ENCODE peak calls at places on chromosomes 4 and X, in four cellular contexts. T, C, P and W are unnamed samples.

GRCh38 chrX:41350976-41351569 is 17.1 kb downstream of the DDX3X start:
- DNase-seq in T (no peak), C (no peak), P (no peak), W (no peak)

GRCh38 chr4:101081695-101082369 is 265.5 kb downstream of the PPP3CA start:
- DNase-seq in T (no peak), C (no peak), P (no peak), W (peak)

GRCh38 chrX:80578518-80579105 is 158.4 kb downstream of the TENT5D start:
- DNase-seq in T (no peak), C (no peak), P (no peak), W (peak)

GRCh38 chrX:153934473-153935325 is at the start of gene NAA10:
- DNase-seq in T (peak), C (peak), P (peak), W (peak)

GRCh38 chrX:49970699-49971098 is 48.3 kb downstream of the CLCN5 start:
- DNase-seq in T (no peak), C (no peak), P (no peak), W (no peak)

GRCh38 chr4:135344492-135344891 is 1142.9 kb upstream of the PABPC4L start:
- DNase-seq in T (no peak), C (no peak), P (no peak), W (no peak)

GRCh38 chrX:87517571-87518141 is at the start of gene KLHL4:
- DNase-seq in T (no peak), C (peak), P (no peak), W (no peak)

GRCh38 chr4:163493643-163494359 is 689 bp upstream of the TMA16 start:
- DNase-seq in T (no peak), C (peak), P (peak), W (peak)

GRCh38 chr4:186039697-186040096 is 29.3 kb upstream of the TLR3 start:
- DNase-seq in T (no peak), C (no peak), P (no peak), W (no peak)

GRCh38 chr4:79065262-79065661 is 126.0 kb upstream of the PAQR3 start:
- DNase-seq in T (no peak), C (no peak), P (no peak), W (no peak)

GRCh38 chr4:108172780-108173598 is 4.3 kb upstream of the LEF1 start:
- DNase-seq in T (no peak), C (peak), P (peak), W (peak)

GRCh38 chr4:5338511-5338910 is 287.2 kb downstream of the STK32B start:
- DNase-seq in T (no peak), C (no peak), P (no peak), W (no peak)

GRCh38 chrX:6965729-6966128 is 181.8 kb upstream of the STS start:
- DNase-seq in T (no peak), C (no peak), P (no peak), W (no peak)

GRCh38 chr4:80213117-80213815 is 16.0 kb downstream of the PRDM8 start:
- DNase-seq in T (no peak), C (no peak), P (no peak), W (no peak)

GRCh38 chr4:17068396-17068795 is 170.0 kb upstream of the LDB2 start:
- DNase-seq in T (no peak), C (no peak), P (no peak), W (no peak)

GRCh38 chr4:98446499-98447375 is 185.6 kb downstream of the RAP1GDS1 start:
- DNase-seq in T (no peak), C (no peak), P (peak), W (no peak)

GRCh38 chrX:31147175-31147574 is 75.3 kb upstream of the FTHL17 start:
- DNase-seq in T (no peak), C (no peak), P (no peak), W (no peak)

GRCh38 chr4:150149381-150149780 is 71.1 kb downstream of the DCLK2 start:
- DNase-seq in T (no peak), C (no peak), P (no peak), W (no peak)

GRCh38 chrX:107465932-107466620 is 16.6 kb downstream of the FRMPD3 start:
- DNase-seq in T (no peak), C (no peak), P (no peak), W (no peak)

GRCh38 chr4:173135241-173135847 is 33.3 kb upstream of the GALNT7 start:
- DNase-seq in T (no peak), C (no peak), P (no peak), W (no peak)

GRCh38 chr4:1196421-1197183 is 24.2 kb upstream of the SPON2 start:
- DNase-seq in T (peak), C (peak), P (no peak), W (no peak)

GRCh38 chrX:91434351-91435168 is at the start of gene PABPC5:
- DNase-seq in T (peak), C (peak), P (peak), W (peak)

GRCh38 chr4:4330794-4331193 is 40.7 kb downstream of the ZBTB49 start:
- DNase-seq in T (no peak), C (no peak), P (no peak), W (no peak)

GRCh38 chrX:40420899-40421729 is 159.7 kb upstream of the ATP6AP2 start:
- DNase-seq in T (no peak), C (no peak), P (no peak), W (no peak)

GRCh38 chrX:34915463-34916225 is 27.0 kb upstream of the FAM47B start:
- DNase-seq in T (no peak), C (no peak), P (no peak), W (no peak)

GRCh38 chr4:182093947-182094346 is 149.3 kb upstream of the TENM3 start:
- DNase-seq in T (no peak), C (no peak), P (no peak), W (no peak)

GRCh38 chr4:20778896-20779295 is 78.6 kb downstream of the PACRGL start:
- DNase-seq in T (no peak), C (no peak), P (no peak), W (no peak)

GRCh38 chr4:41057456-41057855 is 156.9 kb downstream of the APBB2 start:
- DNase-seq in T (no peak), C (no peak), P (no peak), W (no peak)

GRCh38 chr4:65416875-65417274 is 253.4 kb downstream of the EPHA5 start:
- DNase-seq in T (no peak), C (no peak), P (peak), W (no peak)

GRCh38 chr4:2624782-2625548 is 88.5 kb downstream of the FAM193A start:
- DNase-seq in T (no peak), C (peak), P (no peak), W (no peak)

GRCh38 chr4:16745009-16745408 is 153.4 kb downstream of the LDB2 start:
- DNase-seq in T (no peak), C (no peak), P (no peak), W (no peak)

GRCh38 chr4:147571021-147571770 is 46.0 kb upstream of the TMEM184C start:
- DNase-seq in T (no peak), C (no peak), P (no peak), W (no peak)

GRCh38 chr4:174505892-174506291 is 16.4 kb downstream of the HPGD start:
- DNase-seq in T (no peak), C (no peak), P (no peak), W (no peak)

GRCh38 chr4:113447695-113448265 is 313.8 kb downstream of the CAMK2D start:
- DNase-seq in T (no peak), C (no peak), P (no peak), W (no peak)

GRCh38 chr4:119984998-119985397 is 81.7 kb downstream of the MAD2L1 start:
- DNase-seq in T (no peak), C (no peak), P (no peak), W (no peak)

GRCh38 chr4:17063870-17064269 is 165.4 kb upstream of the LDB2 start:
- DNase-seq in T (no peak), C (no peak), P (no peak), W (no peak)

GRCh38 chr4:80594696-80595095 is 259.2 kb downstream of the CFAP299 start:
- DNase-seq in T (no peak), C (no peak), P (no peak), W (no peak)

GRCh38 chr4:39528056-39528465 is 822 bp upstream of the UGDH start:
- DNase-seq in T (peak), C (no peak), P (no peak), W (no peak)

GRCh38 chr4:39526283-39526682 is 956 bp downstream of the UGDH start:
- DNase-seq in T (no peak), C (no peak), P (no peak), W (peak)

GRCh38 chr4:39529534-39529933 is 2.3 kb upstream of the UGDH start:
- DNase-seq in T (no peak), C (no peak), P (no peak), W (no peak)

GRCh38 chr4:39526810-39527295 is 386 bp downstream of the UGDH start:
- DNase-seq in T (no peak), C (no peak), P (no peak), W (peak)

GRCh38 chr4:39527296-39528055 is at the start of gene UGDH:
- DNase-seq in T (peak), C (peak), P (peak), W (peak)
- TF ChIP-seq POLR2A in T (peak), C (peak), P (peak), W (peak)

DNA sequence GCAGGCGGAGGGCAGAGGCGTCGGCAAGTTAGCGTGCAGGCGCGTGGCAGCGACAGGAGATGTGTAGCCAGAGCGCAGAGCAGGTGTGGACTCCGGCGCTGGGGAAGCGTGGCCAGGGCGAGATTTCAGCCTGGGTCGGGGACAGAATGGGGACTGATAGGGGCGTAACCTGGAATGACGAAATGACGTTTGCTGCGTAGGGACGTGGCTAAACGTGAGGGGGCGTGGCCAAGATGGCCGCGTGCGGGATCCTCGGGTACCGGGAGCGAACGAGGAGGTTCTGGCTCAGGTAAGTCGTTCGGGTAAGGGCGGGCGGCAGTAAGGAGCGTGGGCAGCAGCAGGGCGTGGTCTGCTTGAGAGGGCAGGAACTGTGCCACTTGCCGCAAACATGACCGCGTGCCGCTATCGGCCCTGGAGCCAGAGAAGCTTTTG is 10.9 kb upstream of the CLTRN start:
- DNase-seq in T (peak), C (peak), P (peak), W (peak)
- TF ChIP-seq POLR2A in T (peak), C (peak), P (no peak), W (peak)

DNA sequence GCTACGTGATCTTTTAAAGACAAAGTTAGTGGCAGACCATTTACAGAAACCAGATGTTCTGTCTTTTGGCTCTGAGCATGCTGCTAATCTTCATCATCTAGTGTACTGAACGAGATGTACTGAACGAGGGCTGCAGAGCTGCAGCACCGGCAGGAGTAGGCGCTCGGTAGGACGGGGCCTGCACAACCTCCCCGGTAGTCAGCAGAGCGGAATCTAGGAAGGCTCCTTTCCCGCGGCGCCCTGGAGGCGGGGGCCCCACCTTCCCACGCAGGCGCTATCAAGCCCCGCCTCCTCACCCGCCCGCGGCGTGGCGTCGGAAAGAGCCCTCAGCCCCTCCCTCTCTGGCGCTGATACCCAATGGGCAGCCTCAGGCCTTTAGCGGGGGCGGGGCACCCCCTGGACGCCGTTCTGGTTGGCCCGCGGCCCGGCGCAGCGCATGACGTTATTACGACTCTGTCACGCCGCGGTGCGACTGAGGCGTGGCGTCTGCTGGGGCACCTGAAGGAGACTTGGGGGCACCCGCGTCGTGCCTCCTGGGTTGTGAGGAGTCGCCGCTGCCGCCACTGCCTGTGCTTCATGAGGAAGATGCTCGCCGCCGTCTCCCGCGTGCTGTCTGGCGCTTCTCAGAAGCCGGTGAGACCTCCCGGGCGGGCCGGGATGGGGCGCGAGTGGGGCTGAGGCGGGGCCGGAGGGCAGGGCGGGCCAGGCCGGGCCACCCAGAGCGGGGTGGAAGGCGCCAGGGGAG is at the start of gene PDHA1:
- DNase-seq in T (peak), C (peak), P (peak), W (peak)
- TF ChIP-seq POLR2A in T (peak), C (peak), P (peak), W (peak)

GRCh38 chrX:48508400-48509244 is at the start of gene PORCN:
- DNase-seq in T (peak), C (peak), P (peak), W (peak)
- TF ChIP-seq POLR2A in T (peak), C (peak), P (peak), W (peak)